ENCODE peak calls at places on chromosomes 3 and 15, in eight cellular contexts. J is HCT116; P is neuronal stem cell; H is ovary; D is heart right ventricle; S is sigmoid colon; G is OCI-LY7; N is CD4-positive, alpha-beta T cell. K is an unnamed sample.

GRCh38 chr15:100250166-100250800 is 91.5 kb downstream of the ADAMTS17 start:
- DNase-seq in J (no peak), P (no peak), H (no peak), D (no peak), S (no peak), G (no peak), N (no peak), K (no peak)

GRCh38 chr3:71423151-71423906 is 160.2 kb downstream of the FOXP1 start:
- DNase-seq in J (no peak), P (no peak), H (no peak), D (peak), S (no peak), G (peak), N (no peak), K (no peak)

GRCh38 chr3:55485208-55485791 is 1.8 kb downstream of the WNT5A start:
- DNase-seq in J (no peak), P (peak), H (peak), D (peak), S (peak), G (peak), N (no peak), K (peak)

GRCh38 chr3:185270262-185270955 is 16.6 kb upstream of the EHHADH start:
- DNase-seq in J (no peak), P (no peak), H (no peak), D (no peak), S (no peak), G (no peak), N (no peak), K (no peak)

GRCh38 chr15:38624248-38625214 is 59.9 kb upstream of the RASGRP1 start:
- DNase-seq in J (no peak), P (no peak), H (no peak), D (no peak), S (no peak), G (no peak), N (no peak), K (no peak)

GRCh38 chr3:188602620-188603019 is 448.7 kb downstream of the LPP start:
- DNase-seq in J (no peak), P (no peak), H (no peak), D (no peak), S (no peak), G (no peak), N (no peak), K (no peak)

GRCh38 chr3:65548848-65549625 is 489.7 kb downstream of the MAGI1 start:
- DNase-seq in J (no peak), P (peak), H (peak), D (peak), S (peak), G (no peak), N (no peak), K (no peak)

GRCh38 chr15:99014803-99015676 is 7.4 kb upstream of the PGPEP1L start:
- DNase-seq in J (peak), P (peak), H (peak), D (peak), S (peak), G (no peak), N (no peak), K (no peak)

GRCh38 chr3:87486115-87486514 is 209.7 kb upstream of the POU1F1 start:
- DNase-seq in J (no peak), P (no peak), H (no peak), D (no peak), S (no peak), G (no peak), N (no peak), K (no peak)

GRCh38 chr15:51190424-51191068 is 95.8 kb upstream of the TNFAIP8L3 start:
- DNase-seq in J (no peak), P (no peak), H (no peak), D (peak), S (no peak), G (no peak), N (no peak), K (no peak)

GRCh38 chr3:79297242-79297641 is 470.6 kb downstream of the ROBO1 start:
- DNase-seq in J (no peak), P (no peak), H (no peak), D (no peak), S (no peak), G (no peak), N (no peak), K (no peak)

DNA sequence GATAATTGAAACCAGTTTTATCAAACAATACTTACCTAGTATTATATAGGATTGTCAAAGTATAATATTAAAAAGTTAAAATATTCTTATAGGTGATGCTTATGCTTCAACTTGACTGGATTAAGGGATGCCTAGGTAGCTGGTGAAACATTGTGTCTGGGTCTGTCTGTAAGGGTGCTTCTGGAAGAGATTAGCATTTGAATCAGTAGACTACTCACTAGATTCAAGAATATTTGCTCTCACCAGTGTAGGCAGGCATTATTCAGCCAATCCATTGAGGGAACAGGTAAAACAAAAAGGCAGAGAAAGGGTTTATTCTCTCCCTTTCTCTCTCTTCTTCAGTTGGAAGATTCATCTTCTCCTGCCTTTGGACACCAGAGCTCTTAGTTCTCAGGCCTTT is 486.8 kb upstream of the GOLIM4 start:
- DNase-seq in J (no peak), P (no peak), H (no peak), D (no peak), S (no peak), G (no peak), N (no peak), K (no peak)
- H3K27ac ChIP-seq in J (no peak), P (no peak), H (no peak), D (no peak), S (no peak), G (no peak), N (no peak), K (no peak)

GRCh38 chr3:51796859-51797258 is 17.8 kb upstream of the IQCF6 start:
- DNase-seq in J (no peak), P (no peak), H (no peak), D (no peak), S (no peak), G (no peak), N (no peak), K (no peak)

GRCh38 chr3:51799879-51800757 is 21.1 kb upstream of the IQCF6 start:
- DNase-seq in J (peak), P (peak), H (no peak), D (peak), S (no peak), G (peak), N (no peak), K (no peak)

GRCh38 chr3:51798561-51798960 is 19.5 kb upstream of the IQCF6 start:
- DNase-seq in J (no peak), P (peak), H (no peak), D (no peak), S (no peak), G (no peak), N (no peak), K (no peak)

GRCh38 chr3:51800758-51801140 is 21.7 kb upstream of the IQCF6 start:
- DNase-seq in J (no peak), P (no peak), H (no peak), D (no peak), S (no peak), G (no peak), N (no peak), K (no peak)

DNA sequence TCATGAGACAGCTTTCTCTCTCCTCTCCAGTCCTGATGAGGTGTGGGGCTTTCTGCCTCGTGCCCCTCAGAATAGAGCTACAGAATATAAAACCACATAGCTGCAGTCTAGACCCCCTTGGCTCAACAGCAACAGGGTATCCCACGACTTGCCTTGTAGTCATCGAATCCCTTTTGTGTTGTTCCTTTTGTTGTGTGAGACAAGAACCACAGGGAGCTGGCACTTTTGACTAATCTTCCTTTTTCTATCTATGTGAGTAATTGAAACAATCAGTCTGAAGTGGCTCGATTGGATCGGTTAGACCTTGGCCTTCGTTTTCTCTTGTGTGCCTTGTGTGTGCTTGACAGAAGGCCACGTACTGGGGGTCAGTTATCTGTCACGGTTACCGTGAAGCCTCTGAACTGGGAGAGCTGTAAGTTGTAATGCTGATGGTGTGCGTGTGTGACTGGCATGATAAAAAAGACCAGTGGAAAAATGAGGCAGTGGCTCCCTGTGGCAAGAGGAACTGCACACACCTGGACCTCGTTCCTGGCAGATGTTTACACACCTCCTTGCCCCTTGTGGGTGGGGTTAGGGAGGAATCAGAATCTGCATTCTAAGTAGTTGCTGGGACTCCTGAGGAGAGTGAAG is 23.2 kb upstream of the IQCF6 start:
- DNase-seq in J (no peak), P (peak), H (no peak), D (no peak), S (no peak), G (no peak), N (no peak), K (no peak)
- H3K27ac ChIP-seq in J (no peak), P (no peak), H (no peak), D (no peak), S (no peak), G (no peak), N (no peak), K (no peak)

GRCh38 chr15:37056168-37056893 is 44.0 kb downstream of the MEIS2 start:
- DNase-seq in J (no peak), P (peak), H (no peak), D (peak), S (peak), G (no peak), N (no peak), K (no peak)
- H3K27ac ChIP-seq in J (no peak), P (peak), H (no peak), D (peak), S (peak), G (no peak), N (no peak), K (peak)

DNA sequence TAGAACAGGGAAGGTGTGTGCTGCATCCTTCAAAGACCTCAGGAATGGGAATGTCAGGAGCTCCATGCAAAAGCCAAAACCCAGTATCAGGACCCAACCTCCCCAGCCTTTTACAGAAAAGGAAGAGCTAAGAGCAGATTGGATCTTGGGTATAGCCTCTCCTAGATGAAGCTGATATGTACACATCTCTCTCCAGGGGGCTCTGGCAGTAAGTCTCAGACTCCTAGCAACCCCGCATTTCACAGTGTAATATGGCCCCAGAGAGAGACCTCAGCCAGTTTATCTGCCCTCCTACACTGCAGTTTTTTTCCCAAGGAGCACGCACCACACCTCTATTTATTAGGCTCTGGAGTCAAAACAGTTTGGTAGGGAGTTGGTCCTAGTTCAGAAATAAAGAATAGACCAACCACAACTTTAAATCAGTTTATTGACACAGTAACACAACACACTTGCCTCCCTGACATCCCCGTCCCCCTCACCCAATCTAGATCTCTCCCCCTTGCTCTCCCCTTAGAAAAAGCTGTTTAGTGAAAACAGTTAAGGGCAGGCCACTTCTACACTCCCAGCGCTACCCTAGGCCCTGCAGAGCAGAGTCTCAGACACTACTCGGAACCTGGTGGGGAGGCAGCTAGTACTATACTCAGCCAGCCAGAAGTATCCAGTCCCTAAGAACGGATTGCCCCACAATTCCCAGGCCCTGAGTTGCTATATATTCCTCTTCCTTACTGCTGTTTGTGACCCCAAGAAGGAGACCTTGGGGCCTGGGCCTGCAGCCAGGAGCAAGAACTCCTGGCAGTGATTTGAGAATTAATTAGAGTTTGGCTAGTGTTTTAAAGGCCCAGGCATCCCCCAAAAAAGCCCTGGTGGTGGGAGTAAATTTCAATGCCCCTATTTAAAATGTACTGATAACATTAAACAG is 88.0 kb downstream of the RBPMS2 start:
- DNase-seq in J (no peak), P (no peak), H (peak), D (no peak), S (no peak), G (no peak), N (no peak), K (no peak)
- H3K27ac ChIP-seq in J (no peak), P (no peak), H (peak), D (peak), S (peak), G (no peak), N (no peak), K (peak)

DNA sequence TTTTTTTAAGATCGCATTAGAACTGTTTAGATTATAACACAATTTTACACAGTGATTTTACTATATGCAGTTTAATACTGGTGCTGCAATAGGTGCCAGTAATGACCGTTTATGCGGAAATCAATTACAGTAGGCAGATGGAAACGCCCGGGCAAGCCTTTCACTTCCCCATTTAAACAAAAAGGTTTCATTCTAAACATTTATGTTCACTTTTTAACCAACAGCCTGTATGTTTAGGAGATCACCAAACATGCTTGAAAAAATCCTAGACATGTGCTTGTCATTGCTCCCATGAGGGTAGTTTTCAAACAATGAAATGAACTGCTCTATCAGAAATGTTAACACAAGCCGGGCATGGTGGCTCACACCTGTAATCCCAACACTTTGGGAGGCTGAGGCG is 2.7 kb downstream of the BNIP2 start:
- DNase-seq in J (no peak), P (no peak), H (no peak), D (no peak), S (no peak), G (peak), N (no peak), K (no peak)
- H3K27ac ChIP-seq in J (no peak), P (no peak), H (no peak), D (peak), S (no peak), G (peak), N (no peak), K (no peak)

K was measured in caudate nucleus.